ENCODE peak calls at places on chromosomes 6 and 20, in six cellular contexts. B, R, T, N, O and X are unnamed samples.
A peak's percentile ranks its signal among the peaks of the same experiment; 100 is the strongest.

GRCh38 chr20:50297498-50298348 is 107.1 kb downstream of the CEBPB start:
- DNase-seq in B (no peak), R (peak; percentile 38), T (no peak), N (no peak), O (no peak), X (no peak)

GRCh38 chr20:51529027-51529749 is 13.3 kb downstream of the NFATC2 start:
- DNase-seq in B (peak; percentile 55), R (no peak), T (peak; percentile 66), N (no peak), O (no peak), X (no peak)

GRCh38 chr6:163741743-163742363 is 327.3 kb downstream of the QKI start:
- DNase-seq in B (no peak), R (no peak), T (no peak), N (no peak), O (no peak), X (no peak)

GRCh38 chr20:21046413-21047070 is 59.6 kb downstream of the LINC00237 start:
- DNase-seq in B (no peak), R (no peak), T (no peak), N (no peak), O (no peak), X (no peak)

GRCh38 chr6:2790588-2790987 is 25.4 kb downstream of the WRNIP1 start:
- DNase-seq in B (no peak), R (no peak), T (peak; percentile 50), N (no peak), O (no peak), X (no peak)

GRCh38 chr20:56788041-56788670 is 159.1 kb downstream of the TFAP2C start:
- DNase-seq in B (peak; percentile 92), R (no peak), T (peak; percentile 98), N (no peak), O (no peak), X (no peak)

GRCh38 chr20:46150982-46151381 is 32.9 kb downstream of the CD40 start:
- DNase-seq in B (no peak), R (no peak), T (no peak), N (no peak), O (no peak), X (no peak)

GRCh38 chr20:40046703-40047102 is 642.3 kb downstream of the MAFB start:
- DNase-seq in B (no peak), R (no peak), T (no peak), N (no peak), O (no peak), X (no peak)

GRCh38 chr6:3911614-3912336 is 62.6 kb downstream of the FAM50B start:
- DNase-seq in B (no peak), R (no peak), T (peak; percentile 89), N (peak; percentile 59), O (peak; percentile 9), X (no peak)

GRCh38 chr20:5036828-5037227 is 35.5 kb upstream of the SLC23A2 start:
- DNase-seq in B (no peak), R (no peak), T (no peak), N (no peak), O (no peak), X (no peak)

GRCh38 chr6:47294990-47295389 is 14.7 kb downstream of the TNFRSF21 start:
- DNase-seq in B (no peak), R (no peak), T (no peak), N (no peak), O (no peak), X (no peak)

GRCh38 chr6:8462169-8462568 is 26.8 kb upstream of the SLC35B3 start:
- DNase-seq in B (no peak), R (no peak), T (no peak), N (no peak), O (no peak), X (no peak)

GRCh38 chr20:8798505-8798904 is 270.4 kb upstream of the PLCB4 start:
- DNase-seq in B (peak; percentile 44), R (no peak), T (peak; percentile 94), N (no peak), O (no peak), X (no peak)

GRCh38 chr6:169229611-169230321 is 23.9 kb downstream of the THBS2 start:
- DNase-seq in B (no peak), R (no peak), T (peak; percentile 54), N (no peak), O (no peak), X (no peak)

GRCh38 chr6:35694462-35694861 is 5.7 kb upstream of the FKBP5 start:
- DNase-seq in B (no peak), R (no peak), T (peak; percentile 43), N (no peak), O (no peak), X (no peak)

GRCh38 chr6:35566794-35567193 is 54.1 kb upstream of the TULP1 start:
- DNase-seq in B (no peak), R (no peak), T (no peak), N (no peak), O (no peak), X (peak; percentile 71)

GRCh38 chr6:143068001-143068400 is 7.3 kb downstream of the AIG1 start:
- DNase-seq in B (no peak), R (no peak), T (no peak), N (no peak), O (no peak), X (no peak)

GRCh38 chr6:17015144-17015543 is 86.7 kb upstream of the STMND1 start:
- DNase-seq in B (peak; percentile 44), R (no peak), T (peak; percentile 30), N (no peak), O (no peak), X (no peak)

GRCh38 chr6:164417537-164417936 is 891.9 kb downstream of the C6orf118 start:
- DNase-seq in B (no peak), R (no peak), T (no peak), N (no peak), O (no peak), X (peak; percentile 24)

GRCh38 chr6:2966347-2966746 is 5.0 kb downstream of the SERPINB6 start:
- DNase-seq in B (no peak), R (no peak), T (no peak), N (no peak), O (no peak), X (no peak)

GRCh38 chr6:11495565-11496145 is 41.9 kb upstream of the TMEM170B start:
- DNase-seq in B (no peak), R (no peak), T (no peak), N (no peak), O (no peak), X (no peak)

GRCh38 chr6:124463271-124463670 is 499.0 kb upstream of the RNF217 start:
- DNase-seq in B (no peak), R (no peak), T (no peak), N (no peak), O (no peak), X (no peak)

GRCh38 chr6:159871241-159871640 is 19.5 kb upstream of the MAS1 start:
- DNase-seq in B (no peak), R (no peak), T (peak; percentile 46), N (no peak), O (no peak), X (no peak)

GRCh38 chr20:23920408-23920780 is 40.8 kb upstream of the CST5 start:
- DNase-seq in B (no peak), R (no peak), T (no peak), N (no peak), O (no peak), X (no peak)

GRCh38 chr20:25686081-25687077 is 10.3 kb downstream of the ZNF337 start:
- DNase-seq in B (no peak), R (no peak), T (no peak), N (no peak), O (peak; percentile 24), X (no peak)

GRCh38 chr6:147322299-147323162 is 118.3 kb downstream of the STXBP5 start:
- DNase-seq in B (peak; percentile 35), R (peak; percentile 42), T (peak; percentile 56), N (no peak), O (no peak), X (no peak)

GRCh38 chr6:11413728-11414127 is 123.8 kb upstream of the TMEM170B start:
- DNase-seq in B (no peak), R (no peak), T (no peak), N (no peak), O (no peak), X (no peak)

GRCh38 chr6:7129360-7129759 is 21.6 kb downstream of the RREB1 start:
- DNase-seq in B (no peak), R (no peak), T (no peak), N (no peak), O (no peak), X (no peak)

GRCh38 chr6:90045535-90045934 is 151.3 kb downstream of the GJA10 start:
- DNase-seq in B (no peak), R (no peak), T (no peak), N (no peak), O (no peak), X (no peak)

GRCh38 chr6:52741872-52742271 is 21.4 kb downstream of the GSTA2 start:
- DNase-seq in B (no peak), R (no peak), T (no peak), N (no peak), O (no peak), X (no peak)

GRCh38 chr6:134686071-134686470 is 263.8 kb downstream of the ALDH8A1 start:
- DNase-seq in B (no peak), R (no peak), T (no peak), N (no peak), O (no peak), X (no peak)

GRCh38 chr20:8652396-8652795 is 416.5 kb upstream of the PLCB4 start:
- DNase-seq in B (no peak), R (no peak), T (no peak), N (no peak), O (no peak), X (no peak)

GRCh38 chr6:165616116-165616515 is 46.9 kb downstream of the PDE10A start:
- DNase-seq in B (no peak), R (no peak), T (peak; percentile 96), N (no peak), O (no peak), X (no peak)

GRCh38 chr6:164035912-164036485 is 621.5 kb downstream of the QKI start:
- DNase-seq in B (no peak), R (no peak), T (no peak), N (no peak), O (no peak), X (no peak)